ENCODE peak calls at places on chromosomes 6 and 20, in four cellular contexts. X is H9; Z is CD4-positive, CD25-positive, alpha-beta regulatory T cell; K is NCI-H1694 treated with DMSO at 0.1 percent for 48 hours. F is an unnamed sample.

GRCh38 chr6:37306624-37307222 is 47.1 kb upstream of the RNF8 start:
- DNase-seq in X (no peak), Z (no peak), K (no peak), F (no peak)

GRCh38 chr6:13573669-13574110 is 711 bp upstream of the SIRT5 start:
- DNase-seq in X (peak; percentile 46), Z (no peak), K (no peak), F (no peak)

GRCh38 chr20:24918579-24919566 is 30.2 kb upstream of the CST7 start:
- DNase-seq in X (no peak), Z (no peak), K (no peak), F (no peak)

GRCh38 chr20:62996596-62996982 is 10.2 kb downstream of the BHLHE23 start:
- DNase-seq in X (no peak), Z (no peak), K (no peak), F (no peak)

GRCh38 chr6:87203448-87204023 is 48.2 kb downstream of the ZNF292 start:
- DNase-seq in X (no peak), Z (no peak), K (no peak), F (no peak)

GRCh38 chr6:144678844-144679243 is 393.7 kb downstream of the UTRN start:
- DNase-seq in X (no peak), Z (no peak), K (no peak), F (no peak)

GRCh38 chr20:40945754-40946451 is 82.7 kb upstream of the TOP1 start:
- DNase-seq in X (peak; percentile 81), Z (no peak), K (peak; percentile 58), F (peak; percentile 73)

GRCh38 chr6:123803862-123804681 is at the start of gene NKAIN2:
- DNase-seq in X (peak; percentile 78), Z (no peak), K (no peak), F (peak; percentile 60)

F was measured in WTC11.